ENCODE peak calls at places on chromosomes 6 and 20, in six cellular contexts. Q is tibial artery, O is cardiac muscle cell, Z is keratinocyte, R is prostate gland, S is BE2C. I is an unnamed sample. For H3K4me1, the result is how much of the 10 kb centered on the place peaks cover.

GRCh38 chr20:59743767-59744485 is 139.6 kb downstream of the PHACTR3 start:
- DNase-seq in Z (no peak), R (no peak), Q (no peak), S (peak), O (no peak), I (no peak)

GRCh38 chr6:148747145-148747492 is 289 bp downstream of the UST start:
- DNase-seq in S (peak), Z (no peak), R (peak), Q (peak), O (peak), I (peak)

GRCh38 chr6:90364291-90364690 is 67.6 kb upstream of the BACH2 start:
- DNase-seq in O (no peak), R (no peak), Q (no peak), S (no peak), Z (no peak), I (no peak)

GRCh38 chr6:37125779-37126553 is 44.0 kb upstream of the PIM1 start:
- DNase-seq in Q (no peak), Z (no peak), R (no peak), S (no peak), O (peak), I (no peak)

GRCh38 chr6:7646394-7646793 is 56.4 kb downstream of the SNRNP48 start:
- DNase-seq in O (peak), Z (peak), Q (no peak), S (no peak), R (no peak), I (no peak)

GRCh38 chr6:31441368-31442267 is 38.2 kb downstream of the MICA start:
- DNase-seq in Z (no peak), R (peak), Q (peak), S (peak), O (peak), I (peak)

GRCh38 chr6:73455865-73456629 is 4.0 kb upstream of the CGAS start:
- DNase-seq in R (no peak), S (no peak), O (peak), Q (no peak), Z (no peak), I (peak)

GRCh38 chr6:150290429-150290828 is 78.4 kb upstream of the IYD start:
- DNase-seq in Z (no peak), R (no peak), O (peak), S (no peak), Q (no peak), I (no peak)

GRCh38 chr6:29652198-29652584 is 4.7 kb upstream of the MOG start:
- DNase-seq in Q (no peak), O (no peak), R (no peak), S (no peak), Z (no peak), I (no peak)

GRCh38 chr6:20847904-20848303 is 313.6 kb downstream of the CDKAL1 start:
- DNase-seq in S (no peak), O (no peak), R (no peak), Z (no peak), Q (no peak), I (no peak)

GRCh38 chr6:127971945-127972391 is 71.1 kb upstream of the THEMIS start:
- DNase-seq in R (no peak), Q (no peak), S (no peak), O (peak), Z (peak), I (no peak)

GRCh38 chr6:122610690-122611455 is 668 bp downstream of the PKIB start:
- DNase-seq in S (peak), R (peak), O (peak), Z (no peak), Q (peak), I (no peak)

GRCh38 chr6:30441171-30441570 is 48.1 kb upstream of the HLA-E start:
- DNase-seq in Z (peak), Q (no peak), S (no peak), O (no peak), R (no peak), I (no peak)

GRCh38 chr6:146985966-146986365 is 218.3 kb upstream of the STXBP5 start:
- DNase-seq in R (no peak), O (no peak), S (no peak), Q (no peak), Z (no peak), I (no peak)

GRCh38 chr20:46954490-46955038 is 59.9 kb downstream of the EYA2 start:
- DNase-seq in S (no peak), O (peak), R (no peak), Q (no peak), Z (no peak), I (peak)

GRCh38 chr6:137638926-137639706 is 144.9 kb upstream of the OLIG3 start:
- DNase-seq in S (no peak), R (no peak), O (no peak), Q (no peak), Z (no peak), I (no peak)

GRCh38 chr6:12102350-12102749 is 90.2 kb downstream of the HIVEP1 start:
- DNase-seq in Q (no peak), R (no peak), O (no peak), S (no peak), Z (no peak), I (no peak)

GRCh38 chr6:154410619-154411044 is 54.0 kb upstream of the IPCEF1 start:
- DNase-seq in Q (peak), S (no peak), R (peak), Z (peak), O (peak), I (peak)

GRCh38 chr20:43631598-43631997 is 35.3 kb upstream of the MYBL2 start:
- DNase-seq in Z (no peak), R (no peak), Q (no peak), O (no peak), S (no peak), I (no peak)

GRCh38 chr6:168490757-168491156 is 49.8 kb downstream of the SMOC2 start:
- DNase-seq in Q (no peak), S (no peak), O (no peak), Z (no peak), R (no peak), I (no peak)

GRCh38 chr6:135129139-135129867 is 51.8 kb upstream of the MYB start:
- DNase-seq in Z (no peak), O (no peak), S (no peak), Q (no peak), R (no peak), I (no peak)

DNA sequence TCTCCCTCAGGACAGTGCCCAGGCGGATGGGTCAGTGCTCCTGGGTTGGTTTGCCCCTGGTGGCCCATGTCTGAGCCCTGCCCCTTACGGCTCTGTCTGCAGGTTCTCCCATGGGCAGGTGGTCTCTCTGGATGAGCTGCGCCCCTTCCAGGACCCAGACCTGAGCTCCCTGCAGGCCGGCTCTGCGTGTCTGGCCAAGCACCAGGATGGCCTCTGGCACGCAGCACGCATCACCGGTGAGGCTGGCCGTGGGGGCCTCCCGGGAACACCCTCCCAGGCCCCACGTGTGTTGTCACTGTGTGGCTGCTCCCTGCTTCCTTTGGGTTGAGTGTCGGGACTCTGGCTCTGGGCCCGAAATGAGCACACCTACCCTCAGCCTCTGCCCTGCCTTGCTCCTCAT is 3.3 kb upstream of the LIME1 start:
- DNase-seq in Z (no peak), Q (peak), O (no peak), S (no peak), R (no peak), I (peak)
- H3K4me1 ChIP-seq in Z (under half), Q (under half), O (under half), S (under half), R (under half), I (under half)

GRCh38 chr6:44626608-44627007 is 239.1 kb downstream of the CDC5L start:
- DNase-seq in Q (no peak), S (no peak), O (no peak), Z (no peak), R (no peak), I (no peak)
- H3K4me1 ChIP-seq in Q (under half), S (under half), O (under half), Z (under half), R (under half), I (under half)

GRCh38 chr6:35082046-35082732 is 59.0 kb downstream of the TCP11 start:
- DNase-seq in S (no peak), Q (peak), Z (no peak), O (no peak), R (no peak), I (peak)
- H3K4me1 ChIP-seq in S (under half), Q (under half), Z (under half), O (under half), R (under half), I (under half)

GRCh38 chr6:139135578-139136545 is 982 bp downstream of the HECA start:
- DNase-seq in O (peak), S (peak), Q (peak), Z (no peak), R (peak), I (peak)
- H3K4me1 ChIP-seq in O (under half), S (under half), Q (under half), Z (under half), R (under half), I (under half)

GRCh38 chr6:144153971-144154370 is 3.7 kb downstream of the STX11 start:
- DNase-seq in R (no peak), Z (no peak), S (no peak), O (no peak), Q (no peak), I (no peak)
- H3K4me1 ChIP-seq in R (under half), Z (under half), S (under half), O (under half), Q (under half), I (under half)

GRCh38 chr6:111819458-111819857 is 53.8 kb downstream of the FYN start:
- DNase-seq in R (no peak), O (no peak), S (no peak), Q (no peak), Z (no peak), I (no peak)
- H3K4me1 ChIP-seq in R (under half), O (under half), S (under half), Q (under half), Z (under half), I (under half)

GRCh38 chr20:48581167-48581566 is 246.6 kb downstream of the PREX1 start:
- DNase-seq in Q (no peak), O (no peak), Z (no peak), R (no peak), S (peak), I (peak)

GRCh38 chr20:48574383-48574782 is 253.4 kb downstream of the PREX1 start:
- DNase-seq in Q (no peak), Z (no peak), S (peak), O (peak), R (no peak), I (no peak)

GRCh38 chr20:48582361-48582991 is 245.3 kb downstream of the PREX1 start:
- DNase-seq in Q (no peak), Z (no peak), R (no peak), S (no peak), O (no peak), I (peak)

GRCh38 chr20:48578397-48579098 is 249.3 kb downstream of the PREX1 start:
- DNase-seq in S (no peak), Z (no peak), O (no peak), Q (no peak), R (no peak), I (peak)

DNA sequence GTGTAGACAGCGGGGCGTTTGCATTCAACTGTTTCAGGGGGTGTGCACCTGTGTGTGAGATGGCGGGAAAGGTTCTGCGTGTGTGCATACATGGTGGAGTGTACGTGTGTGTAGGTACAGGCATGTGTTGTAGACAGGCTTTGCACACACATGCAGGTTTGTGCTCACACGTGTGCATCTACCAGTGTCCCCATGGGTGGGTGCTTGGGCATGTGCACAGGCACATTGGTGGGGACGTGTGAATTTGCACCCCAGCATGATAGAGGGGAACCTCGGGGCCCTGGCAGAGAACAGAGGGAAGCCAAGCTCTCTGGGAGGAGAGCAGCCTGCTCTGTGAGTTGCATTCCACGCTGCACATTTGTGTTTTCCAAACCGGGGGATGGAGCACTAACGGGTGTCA is 250.2 kb downstream of the PREX1 start:
- DNase-seq in S (no peak), R (no peak), Z (no peak), O (no peak), Q (no peak), I (no peak)
- H3K4me1 ChIP-seq in S (under half), R (under half), Z (under half), O (under half), Q (under half), I (under half)

GRCh38 chr6:15470746-15471145 is 192.1 kb downstream of the DTNBP1 start:
- DNase-seq in S (no peak), Z (no peak), R (no peak), Q (no peak), O (no peak), I (no peak)
- H3K4me1 ChIP-seq in S (under half), Z (under half), R (under half), Q (under half), O (under half), I (under half)

I was measured in sigmoid colon.